ENCODE peak calls at places on chromosomes 6 and 20, in four cellular contexts. S is H1, B is GM12878, U is A549. X is an unnamed sample.
A peak's percentile ranks its signal among the peaks of the same experiment; 100 is the strongest.

GRCh38 chr6:28648035-28648877 is 122.6 kb downstream of the GPX5 start:
- DNase-seq in S (peak; percentile 62), B (peak; percentile 77), U (peak; percentile 79), X (peak; percentile 81)

GRCh38 chr20:43994486-43995100 is 79.9 kb downstream of the TOX2 start:
- DNase-seq in S (no peak), B (no peak), U (no peak), X (no peak)

GRCh38 chr6:54574671-54575070 is 266.4 kb downstream of the TINAG start:
- DNase-seq in S (no peak), B (no peak), U (no peak), X (no peak)

GRCh38 chr6:90004511-90004910 is 110.2 kb downstream of the GJA10 start:
- DNase-seq in S (no peak), B (no peak), U (no peak), X (no peak)

GRCh38 chr6:128343666-128344065 is 176.7 kb downstream of the PTPRK start:
- DNase-seq in S (no peak), B (no peak), U (no peak), X (no peak)

GRCh38 chr6:167968091-167968490 is 29.4 kb upstream of the KIF25 start:
- DNase-seq in S (peak; percentile 29), B (no peak), U (peak; percentile 32), X (peak; percentile 65)

GRCh38 chr6:117677553-117678131 is 2.4 kb downstream of the NUS1 start:
- DNase-seq in S (no peak), B (no peak), U (no peak), X (no peak)

GRCh38 chr6:39520411-39520810 is 197.9 kb upstream of the KCNK16 start:
- DNase-seq in S (no peak), B (no peak), U (no peak), X (no peak)

GRCh38 chr6:111872521-111873177 is 603 bp downstream of the FYN start:
- DNase-seq in S (no peak), B (no peak), U (no peak), X (no peak)

GRCh38 chr6:24581084-24581669 is 64.8 kb downstream of the KIAA0319 start:
- DNase-seq in S (peak; percentile 54), B (no peak), U (peak; percentile 60), X (peak; percentile 76)

GRCh38 chr6:16535564-16535963 is 225.7 kb downstream of the ATXN1 start:
- DNase-seq in S (no peak), B (no peak), U (no peak), X (no peak)

GRCh38 chr20:10553326-10553984 is 118.3 kb downstream of the SLX4IP start:
- DNase-seq in S (no peak), B (no peak), U (peak; percentile 85), X (peak; percentile 84)

GRCh38 chr20:19934792-19935491 is 82.2 kb upstream of the NAA20 start:
- DNase-seq in S (no peak), B (no peak), U (peak; percentile 74), X (no peak)

GRCh38 chr20:47720636-47721427 is 64.4 kb downstream of the SULF2 start:
- DNase-seq in S (no peak), B (no peak), U (no peak), X (no peak)

GRCh38 chr20:47573586-47573985 is 71.9 kb downstream of the NCOA3 start:
- DNase-seq in S (no peak), B (no peak), U (no peak), X (no peak)

GRCh38 chr6:90284745-90285481 is 11.7 kb downstream of the BACH2 start:
- DNase-seq in S (no peak), B (peak; percentile 76), U (peak; percentile 4), X (no peak)

GRCh38 chr20:42308980-42309524 is 690.9 kb upstream of the CHD6 start:
- DNase-seq in S (no peak), B (no peak), U (no peak), X (no peak)

GRCh38 chr6:40325791-40326190 is 261.4 kb downstream of the LRFN2 start:
- DNase-seq in S (no peak), B (no peak), U (no peak), X (no peak)

GRCh38 chr6:162468326-162468725 is 259.2 kb downstream of the PRKN start:
- DNase-seq in S (no peak), B (no peak), U (no peak), X (no peak)

GRCh38 chr6:9085054-9085746 is 649.9 kb upstream of the SLC35B3 start:
- DNase-seq in S (no peak), B (no peak), U (no peak), X (no peak)

GRCh38 chr6:124193132-124193531 is 389.5 kb downstream of the NKAIN2 start:
- DNase-seq in S (no peak), B (no peak), U (no peak), X (no peak)

GRCh38 chr6:80094017-80094416 is 12.5 kb upstream of the BCKDHB start:
- DNase-seq in S (no peak), B (no peak), U (peak; percentile 11), X (no peak)

GRCh38 chr6:132261354-132261753 is 139.9 kb downstream of the MOXD1 start:
- DNase-seq in S (no peak), B (no peak), U (no peak), X (no peak)
- TF ChIP-seq HDAC2 in S (no peak), B (no peak), U (no peak), X (no peak)

GRCh38 chr6:41687501-41688175 is 47.8 kb downstream of the TFEB start:
- DNase-seq in S (peak; percentile 62), B (no peak), U (no peak), X (no peak)

GRCh38 chr6:41691426-41692079 is 43.9 kb downstream of the TFEB start:
- DNase-seq in S (no peak), B (no peak), U (no peak), X (no peak)

GRCh38 chr6:41688256-41688965 is 47.0 kb downstream of the TFEB start:
- DNase-seq in S (no peak), B (no peak), U (no peak), X (no peak)

GRCh38 chr6:41690541-41691330 is 44.7 kb downstream of the TFEB start:
- DNase-seq in S (no peak), B (no peak), U (no peak), X (no peak)

DNA sequence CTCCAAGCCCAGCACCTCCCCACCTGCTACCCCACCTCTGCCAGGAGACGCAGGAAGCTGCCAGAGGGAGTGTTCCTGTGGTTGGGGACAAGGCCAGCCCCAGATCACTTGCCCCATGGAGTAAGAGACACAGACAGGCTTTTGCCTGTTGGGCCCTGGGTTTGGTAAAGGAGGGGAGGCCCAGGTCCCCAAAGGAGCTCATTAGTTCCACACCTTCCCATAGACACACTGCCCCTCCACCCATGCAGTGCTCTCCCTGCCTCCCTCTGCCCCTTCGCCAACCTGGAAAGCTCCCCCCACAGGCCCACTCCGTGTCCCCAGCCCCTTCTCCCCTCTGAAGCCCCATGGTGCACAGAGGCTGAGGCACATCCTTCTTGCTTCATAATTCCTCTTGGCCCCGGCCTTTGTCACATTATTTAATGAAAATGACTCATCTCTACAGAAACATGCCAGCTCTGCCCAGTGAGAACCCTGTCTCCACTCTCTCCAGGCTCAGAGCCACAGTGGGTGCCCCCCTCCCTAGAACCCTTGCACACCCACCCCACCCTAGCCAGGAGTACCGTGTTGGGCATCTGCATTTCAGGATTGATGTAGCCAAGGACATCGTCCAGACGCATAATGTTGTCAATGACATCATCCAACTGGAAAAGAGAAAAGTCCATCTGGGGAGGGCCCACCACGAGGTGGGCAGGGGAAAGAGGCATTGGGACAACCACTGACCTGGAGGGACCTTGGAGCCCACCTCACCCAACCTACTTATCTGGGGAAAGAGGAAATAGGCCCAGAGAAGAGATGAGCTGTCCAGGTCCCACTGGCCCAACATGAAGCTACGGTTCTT is 46.0 kb downstream of the TFEB start:
- DNase-seq in S (no peak), B (no peak), U (no peak), X (no peak)
- TF ChIP-seq HDAC2 in S (no peak), B (no peak), U (no peak), X (no peak)

DNA sequence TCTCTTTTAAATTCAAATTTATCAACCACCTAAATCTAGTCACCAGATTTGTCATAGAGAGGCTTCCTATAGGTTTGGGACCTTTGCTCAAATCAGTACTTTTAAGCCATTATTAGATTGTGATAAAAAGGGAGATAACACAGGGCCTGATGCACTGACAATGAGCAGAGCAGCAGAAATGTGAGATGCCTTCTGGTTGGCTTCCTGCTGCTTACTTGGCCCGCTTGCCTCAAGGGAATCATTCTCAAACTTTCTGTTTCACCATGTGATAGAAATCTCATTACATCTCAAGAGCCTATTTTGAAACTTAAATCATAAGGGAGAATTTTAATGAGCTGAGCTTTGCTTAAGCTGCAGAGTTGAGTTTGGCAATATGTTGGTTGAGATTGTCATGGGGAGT is 605.9 kb downstream of the DHX35 start:
- DNase-seq in S (no peak), B (peak; percentile 53), U (no peak), X (no peak)
- TF ChIP-seq HDAC2 in S (no peak), B (no peak), U (no peak), X (no peak)

GRCh38 chr20:23605867-23606651 is at the start of gene CST9:
- DNase-seq in S (no peak), B (no peak), U (no peak), X (no peak)

GRCh38 chr20:23602261-23602660 is 3.5 kb downstream of the CST9 start:
- DNase-seq in S (no peak), B (no peak), U (no peak), X (no peak)

GRCh38 chr20:23602699-23603098 is 3.0 kb downstream of the CST9 start:
- DNase-seq in S (no peak), B (no peak), U (no peak), X (no peak)

GRCh38 chr20:23601715-23602114 is 4.0 kb downstream of the CST9 start:
- DNase-seq in S (no peak), B (no peak), U (no peak), X (no peak)

GRCh38 chr20:23603321-23603720 is 2.4 kb downstream of the CST9 start:
- DNase-seq in S (no peak), B (no peak), U (no peak), X (no peak)
- TF ChIP-seq HDAC2 in S (no peak), B (no peak), U (no peak), X (no peak)

DNA sequence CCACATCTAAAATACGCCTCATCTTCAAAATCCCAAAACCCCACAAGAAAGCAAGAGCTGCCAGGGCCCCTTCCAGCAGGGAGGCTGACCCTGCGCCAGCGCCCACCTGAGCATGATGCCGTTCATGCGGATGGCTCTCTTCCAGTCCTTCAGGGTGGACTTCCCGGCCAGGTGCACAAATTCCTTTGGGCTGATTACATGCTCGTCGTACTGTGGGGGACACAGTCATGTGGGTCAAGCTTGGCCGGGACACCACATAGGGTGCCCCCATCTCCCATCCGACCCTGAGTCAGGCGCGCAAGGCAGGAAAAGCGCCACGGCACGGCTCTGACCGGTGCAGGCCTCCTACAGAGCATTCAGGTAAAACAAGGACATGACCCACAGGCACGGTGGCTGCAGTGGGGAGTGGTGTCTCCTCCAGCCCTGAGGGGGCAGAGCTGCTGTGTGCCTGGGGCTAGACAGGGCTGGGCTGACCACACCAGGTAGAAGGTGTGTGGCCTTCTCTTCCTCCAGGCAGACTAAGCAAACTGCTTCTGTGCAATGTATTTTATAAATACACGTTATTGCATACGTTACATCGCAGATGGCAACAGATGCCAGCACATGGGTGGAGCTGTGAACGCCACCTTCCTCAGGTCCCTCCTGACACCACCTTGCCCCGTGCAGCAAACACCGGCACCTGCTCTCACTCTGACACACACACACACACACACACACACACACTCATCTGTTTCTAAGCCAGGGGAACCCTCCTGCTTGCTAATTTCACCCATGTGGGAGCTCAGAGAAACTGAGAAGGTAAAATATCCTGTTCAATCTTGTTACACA is 23.8 kb upstream of the HELZ2 start:
- DNase-seq in S (no peak), B (no peak), U (no peak), X (no peak)
- TF ChIP-seq HDAC2 in S (no peak), B (no peak), U (no peak), X (no peak)

GRCh38 chr20:31740208-31740607 is 1.1 kb downstream of the TPX2 start:
- DNase-seq in S (no peak), B (no peak), U (no peak), X (no peak)
- TF ChIP-seq HDAC2 in S (no peak), B (no peak), U (no peak), X (no peak)